ENCODE peak calls at places on chromosomes 2 and 18, in four cellular contexts. One of them, this sample, is unnamed.

GRCh38 chr2:42359304-42359749 is 1.7 kb downstream of the COX7A2L start:
- DNase-seq in HepG2: no peak
- DNase-seq in SK-N-SH: no peak
- DNase-seq in K562: no peak
- DNase-seq in this sample: no peak

GRCh38 chr2:156883828-156884615 is 373.5 kb upstream of the GALNT5 start:
- DNase-seq in HepG2: no peak
- DNase-seq in SK-N-SH: no peak
- DNase-seq in K562: no peak
- DNase-seq in this sample: no peak

GRCh38 chr2:23614701-23615100 is 229.7 kb downstream of the KLHL29 start:
- DNase-seq in K562: no peak
- DNase-seq in HepG2: no peak
- DNase-seq in SK-N-SH: no peak
- DNase-seq in this sample: no peak

GRCh38 chr2:15385184-15385583 is 175.9 kb downstream of the NBAS start:
- DNase-seq in SK-N-SH: peak
- DNase-seq in HepG2: no peak
- DNase-seq in K562: no peak
- DNase-seq in this sample: no peak

GRCh38 chr2:4047961-4048891 is 344.9 kb downstream of the DCDC2C start:
- DNase-seq in HepG2: no peak
- DNase-seq in K562: no peak
- DNase-seq in SK-N-SH: no peak
- DNase-seq in this sample: no peak

GRCh38 chr2:187003038-187003543 is 154.1 kb upstream of the ZSWIM2 start:
- DNase-seq in SK-N-SH: no peak
- DNase-seq in HepG2: no peak
- DNase-seq in K562: peak
- DNase-seq in this sample: no peak

GRCh38 chr2:229726643-229727042 is 12.3 kb upstream of the DNER start:
- DNase-seq in K562: no peak
- DNase-seq in HepG2: no peak
- DNase-seq in SK-N-SH: no peak
- DNase-seq in this sample: no peak

GRCh38 chr2:220835563-220835962 is 736.5 kb downstream of the EPHA4 start:
- DNase-seq in HepG2: no peak
- DNase-seq in SK-N-SH: no peak
- DNase-seq in K562: no peak
- DNase-seq in this sample: no peak

GRCh38 chr2:234770081-234770506 is 181.7 kb upstream of the SH3BP4 start:
- DNase-seq in K562: no peak
- DNase-seq in HepG2: no peak
- DNase-seq in SK-N-SH: peak
- DNase-seq in this sample: no peak

GRCh38 chr18:70324897-70325296 is 36.1 kb downstream of the SOCS6 start:
- DNase-seq in K562: no peak
- DNase-seq in HepG2: no peak
- DNase-seq in SK-N-SH: no peak
- DNase-seq in this sample: no peak

GRCh38 chr2:187994464-187995331 is 297.0 kb upstream of the GULP1 start:
- DNase-seq in SK-N-SH: peak
- DNase-seq in K562: no peak
- DNase-seq in HepG2: no peak
- DNase-seq in this sample: no peak

GRCh38 chr2:168075446-168075845 is 171.9 kb downstream of the STK39 start:
- DNase-seq in K562: no peak
- DNase-seq in HepG2: no peak
- DNase-seq in SK-N-SH: no peak
- DNase-seq in this sample: no peak

GRCh38 chr2:178331474-178332431 is 119.2 kb downstream of the PRKRA start:
- DNase-seq in HepG2: peak
- DNase-seq in SK-N-SH: no peak
- DNase-seq in K562: no peak
- DNase-seq in this sample: no peak

GRCh38 chr2:236682651-236683422 is 113.2 kb downstream of the ACKR3 start:
- DNase-seq in HepG2: no peak
- DNase-seq in SK-N-SH: no peak
- DNase-seq in K562: no peak
- DNase-seq in this sample: no peak
- TF ChIP-seq USF2 in HepG2: no peak
- TF ChIP-seq USF2 in SK-N-SH: no peak
- TF ChIP-seq USF2 in K562: no peak
- TF ChIP-seq USF2 in this sample: no peak

GRCh38 chr2:20071397-20072383 is 20.3 kb upstream of the LAPTM4A start:
- DNase-seq in HepG2: peak
- DNase-seq in K562: no peak
- DNase-seq in SK-N-SH: peak
- DNase-seq in this sample: no peak

GRCh38 chr2:20074901-20075300 is 23.5 kb upstream of the LAPTM4A start:
- DNase-seq in K562: no peak
- DNase-seq in SK-N-SH: no peak
- DNase-seq in HepG2: no peak
- DNase-seq in this sample: no peak

GRCh38 chr2:20072436-20073158 is 21.2 kb upstream of the LAPTM4A start:
- DNase-seq in SK-N-SH: no peak
- DNase-seq in K562: no peak
- DNase-seq in HepG2: no peak
- DNase-seq in this sample: no peak

GRCh38 chr2:20073462-20073861 is 22.0 kb upstream of the LAPTM4A start:
- DNase-seq in SK-N-SH: no peak
- DNase-seq in K562: no peak
- DNase-seq in HepG2: no peak
- DNase-seq in this sample: no peak

DNA sequence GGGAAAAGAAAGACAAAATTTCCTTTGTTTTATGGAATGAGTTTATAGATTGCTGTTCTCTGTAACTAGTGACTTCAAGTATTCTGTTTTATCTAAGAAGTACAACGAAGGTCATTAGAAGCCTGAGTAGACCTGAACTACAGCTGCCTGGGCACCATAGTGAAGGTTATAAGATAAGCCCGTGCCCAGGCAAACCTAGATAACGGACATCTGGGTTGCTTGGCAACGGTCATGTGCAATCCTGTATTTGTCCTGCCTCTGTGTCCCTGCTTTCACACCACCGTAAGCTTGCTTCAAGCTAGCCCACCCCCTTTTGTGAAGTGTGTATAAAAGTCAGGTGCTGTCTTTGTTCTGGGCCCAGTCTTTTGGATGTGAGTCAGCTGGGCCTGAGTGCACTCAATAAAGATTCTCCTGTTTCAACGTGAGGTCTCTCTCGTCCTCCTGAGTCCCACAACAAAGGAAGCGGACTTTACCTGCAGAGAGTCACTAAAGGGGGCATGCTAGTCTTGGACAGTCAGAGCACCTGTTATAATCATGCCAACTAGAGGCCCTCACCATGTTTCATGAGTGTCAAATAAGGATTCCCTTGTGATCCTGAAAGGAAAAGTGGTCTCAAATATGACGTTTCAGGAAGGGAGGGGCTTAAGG is 22.7 kb upstream of the LAPTM4A start:
- DNase-seq in HepG2: no peak
- DNase-seq in K562: no peak
- DNase-seq in SK-N-SH: peak
- DNase-seq in this sample: no peak
- TF ChIP-seq NFIC in HepG2: no peak
- TF ChIP-seq NFIC in K562: no peak
- TF ChIP-seq NFIC in SK-N-SH: no peak
- TF ChIP-seq NFIC in this sample: no peak

GRCh38 chr2:226376516-226377180 is 423.0 kb downstream of the IRS1 start:
- DNase-seq in SK-N-SH: no peak
- DNase-seq in HepG2: no peak
- DNase-seq in K562: no peak
- DNase-seq in this sample: no peak

GRCh38 chr2:226380679-226381078 is 418.9 kb downstream of the IRS1 start:
- DNase-seq in K562: no peak
- DNase-seq in HepG2: no peak
- DNase-seq in SK-N-SH: no peak
- DNase-seq in this sample: no peak

DNA sequence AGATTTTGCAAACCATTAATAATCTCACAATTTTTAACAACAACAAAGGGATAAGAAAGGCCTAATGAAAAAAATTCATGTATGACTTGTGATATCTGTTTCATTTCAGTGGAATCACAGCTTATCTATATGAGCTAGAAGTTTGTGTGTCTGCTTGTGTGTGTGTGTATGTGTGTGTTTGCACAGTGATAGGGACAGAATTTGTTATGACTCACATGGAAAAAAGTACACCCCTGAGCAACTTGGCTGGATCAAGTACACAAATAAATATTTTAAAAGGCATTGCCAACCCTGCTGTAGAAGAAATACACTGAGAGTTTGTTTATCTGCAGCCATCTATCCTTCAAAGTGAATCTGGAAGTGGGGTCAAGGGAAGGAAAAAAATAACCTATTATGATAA is 420.9 kb downstream of the IRS1 start:
- DNase-seq in K562: no peak
- DNase-seq in HepG2: no peak
- DNase-seq in SK-N-SH: no peak
- DNase-seq in this sample: no peak
- TF ChIP-seq USF2 in K562: no peak
- TF ChIP-seq USF2 in HepG2: no peak
- TF ChIP-seq USF2 in SK-N-SH: no peak
- TF ChIP-seq USF2 in this sample: no peak

GRCh38 chr2:34332813-34333212 is 733.7 kb upstream of the FAM98A start:
- DNase-seq in HepG2: no peak
- DNase-seq in K562: no peak
- DNase-seq in SK-N-SH: no peak
- DNase-seq in this sample: no peak

GRCh38 chr2:34340307-34340706 is 741.2 kb upstream of the FAM98A start:
- DNase-seq in HepG2: no peak
- DNase-seq in SK-N-SH: no peak
- DNase-seq in K562: no peak
- DNase-seq in this sample: no peak

GRCh38 chr2:34337735-34338134 is 738.6 kb upstream of the FAM98A start:
- DNase-seq in SK-N-SH: no peak
- DNase-seq in K562: no peak
- DNase-seq in HepG2: no peak
- DNase-seq in this sample: no peak
- TF ChIP-seq NFIC in SK-N-SH: no peak
- TF ChIP-seq NFIC in K562: no peak
- TF ChIP-seq NFIC in HepG2: no peak
- TF ChIP-seq NFIC in this sample: no peak

DNA sequence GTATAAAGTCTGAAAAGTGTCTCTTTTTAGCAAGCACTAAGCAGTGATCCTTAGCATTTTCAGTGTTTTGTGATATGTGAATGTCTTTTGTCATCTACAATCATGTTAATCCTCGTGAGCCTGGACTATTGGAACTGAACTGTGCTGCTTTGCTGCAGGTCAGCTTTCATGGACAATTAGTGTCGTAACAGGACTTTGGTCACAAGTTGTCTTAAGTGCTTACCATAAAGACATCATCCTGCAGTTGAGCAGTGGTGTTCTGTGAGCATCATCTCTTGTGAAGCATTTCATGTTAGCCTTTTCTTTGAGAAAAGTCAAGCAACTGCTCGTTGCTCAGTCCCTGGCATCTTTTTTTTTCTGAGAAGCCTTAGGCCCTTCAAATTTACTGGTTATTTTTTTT is 135.9 kb downstream of the ZNF407 start:
- DNase-seq in HepG2: peak
- DNase-seq in K562: no peak
- DNase-seq in SK-N-SH: no peak
- DNase-seq in this sample: no peak
- TF ChIP-seq USF2 in HepG2: no peak
- TF ChIP-seq USF2 in K562: no peak
- TF ChIP-seq USF2 in SK-N-SH: no peak
- TF ChIP-seq USF2 in this sample: no peak

This sample was measured in GM12878.